ENCODE peak calls at places on chromosomes 1 and 21, in four cellular contexts. One of them, this sample, is unnamed.
A peak's percentile ranks its signal among the peaks of the same experiment; 100 is the strongest.

GRCh38 chr1:215198021-215198420 is 115.5 kb downstream of the KCNK2 start:
- DNase-seq in K562: no peak
- DNase-seq in HepG2: no peak
- DNase-seq in H1: no peak
- DNase-seq in this sample: no peak

GRCh38 chr1:25799758-25800537 is at the start of gene SELENON:
- DNase-seq in K562: peak; percentile 89
- DNase-seq in HepG2: peak; percentile 20
- DNase-seq in H1: no peak
- DNase-seq in this sample: peak; percentile 97

GRCh38 chr1:150066838-150067183 is 765 bp upstream of the VPS45 start:
- DNase-seq in K562: peak; percentile 41
- DNase-seq in HepG2: no peak
- DNase-seq in H1: peak; percentile 5
- DNase-seq in this sample: no peak

GRCh38 chr21:43207043-43207315 is 38.2 kb downstream of the CRYAA start:
- DNase-seq in K562: no peak
- DNase-seq in HepG2: no peak
- DNase-seq in H1: no peak
- DNase-seq in this sample: no peak

GRCh38 chr1:71850515-71850914 is 431.8 kb downstream of the NEGR1 start:
- DNase-seq in K562: no peak
- DNase-seq in HepG2: no peak
- DNase-seq in H1: no peak
- DNase-seq in this sample: no peak

GRCh38 chr1:20540281-20540680 is 12.1 kb upstream of the FAM43B start:
- DNase-seq in K562: no peak
- DNase-seq in HepG2: no peak
- DNase-seq in H1: no peak
- DNase-seq in this sample: no peak

GRCh38 chr1:235079443-235079967 is 49.1 kb downstream of the TOMM20 start:
- DNase-seq in K562: no peak
- DNase-seq in HepG2: peak; percentile 71
- DNase-seq in H1: no peak
- DNase-seq in this sample: no peak

GRCh38 chr21:40337981-40338380 is 470.7 kb downstream of the PCP4 start:
- DNase-seq in K562: no peak
- DNase-seq in HepG2: no peak
- DNase-seq in H1: no peak
- DNase-seq in this sample: no peak

GRCh38 chr1:54290443-54291184 is 90.6 kb downstream of the MRPL37 start:
- DNase-seq in K562: no peak
- DNase-seq in HepG2: peak; percentile 41
- DNase-seq in H1: no peak
- DNase-seq in this sample: no peak

GRCh38 chr1:89987170-89987819 is 7.6 kb upstream of the ZNF326 start:
- DNase-seq in K562: peak; percentile 73
- DNase-seq in HepG2: peak; percentile 62
- DNase-seq in H1: no peak
- DNase-seq in this sample: peak; percentile 81

GRCh38 chr1:26767714-26768113 is 20.0 kb upstream of the PIGV start:
- DNase-seq in K562: no peak
- DNase-seq in HepG2: no peak
- DNase-seq in H1: no peak
- DNase-seq in this sample: no peak

GRCh38 chr1:53135735-53136114 is 6.7 kb downstream of the SLC1A7 start:
- DNase-seq in K562: no peak
- DNase-seq in HepG2: no peak
- DNase-seq in H1: no peak
- DNase-seq in this sample: no peak

GRCh38 chr1:44068442-44068861 is 37.2 kb upstream of the SLC6A9 start:
- DNase-seq in K562: no peak
- DNase-seq in HepG2: no peak
- DNase-seq in H1: no peak
- DNase-seq in this sample: no peak

GRCh38 chr1:47231314-47232186 is 475 bp downstream of the TAL1 start:
- DNase-seq in K562: peak; percentile 76
- DNase-seq in HepG2: no peak
- DNase-seq in H1: no peak
- DNase-seq in this sample: peak; percentile 72

GRCh38 chr1:228830954-228831481 is 95.7 kb downstream of the RHOU start:
- DNase-seq in K562: no peak
- DNase-seq in HepG2: peak; percentile 66
- DNase-seq in H1: no peak
- DNase-seq in this sample: no peak

GRCh38 chr1:24384251-24385090 is 29.1 kb downstream of the STPG1 start:
- DNase-seq in K562: no peak
- DNase-seq in HepG2: no peak
- DNase-seq in H1: no peak
- DNase-seq in this sample: no peak

GRCh38 chr21:14382486-14382834 is 486 bp downstream of the HSPA13 start:
- DNase-seq in K562: no peak
- DNase-seq in HepG2: no peak
- DNase-seq in H1: no peak
- DNase-seq in this sample: no peak

GRCh38 chr1:35278886-35279554 is 10.5 kb downstream of the ZMYM4 start:
- DNase-seq in K562: peak; percentile 85
- DNase-seq in HepG2: no peak
- DNase-seq in H1: no peak
- DNase-seq in this sample: no peak

GRCh38 chr1:160115545-160116276 is at the start of gene ATP1A2:
- DNase-seq in K562: no peak
- DNase-seq in HepG2: no peak
- DNase-seq in H1: no peak
- DNase-seq in this sample: no peak

GRCh38 chr1:108007070-108007469 is 42.1 kb upstream of the VAV3 start:
- DNase-seq in K562: no peak
- DNase-seq in HepG2: no peak
- DNase-seq in H1: no peak
- DNase-seq in this sample: no peak

DNA sequence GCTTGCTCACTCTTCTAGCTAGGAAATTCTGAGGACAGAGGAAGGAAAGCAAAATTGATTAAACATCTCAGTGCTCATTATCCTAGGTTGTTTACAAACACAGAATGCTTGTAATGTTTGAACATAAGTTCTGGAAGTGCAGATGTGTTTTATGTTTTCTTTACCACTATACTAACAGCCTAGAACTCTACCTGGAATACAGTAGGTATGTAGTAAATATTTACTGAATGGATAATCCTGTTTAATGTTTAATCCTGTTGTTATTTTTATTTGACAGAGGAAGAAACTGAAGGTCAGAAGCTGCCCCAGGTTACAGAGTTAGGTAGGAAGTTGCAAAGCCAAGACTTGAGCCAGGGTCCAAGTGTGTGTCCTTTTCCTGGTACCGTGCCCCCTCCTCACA is 6.1 kb downstream of the MTOR start:
- DNase-seq in K562: no peak
- DNase-seq in HepG2: no peak
- DNase-seq in H1: no peak
- DNase-seq in this sample: no peak
- TF ChIP-seq GABPA in K562: no peak
- TF ChIP-seq GABPA in HepG2: no peak
- TF ChIP-seq GABPA in H1: no peak
- TF ChIP-seq GABPA in this sample: no peak

GRCh38 chr1:162186406-162186805 is 116.9 kb downstream of the NOS1AP start:
- DNase-seq in K562: no peak
- DNase-seq in HepG2: no peak
- DNase-seq in H1: no peak
- DNase-seq in this sample: no peak
- TF ChIP-seq YY1 in K562: no peak
- TF ChIP-seq YY1 in HepG2: no peak
- TF ChIP-seq YY1 in H1: no peak
- TF ChIP-seq YY1 in this sample: no peak

DNA sequence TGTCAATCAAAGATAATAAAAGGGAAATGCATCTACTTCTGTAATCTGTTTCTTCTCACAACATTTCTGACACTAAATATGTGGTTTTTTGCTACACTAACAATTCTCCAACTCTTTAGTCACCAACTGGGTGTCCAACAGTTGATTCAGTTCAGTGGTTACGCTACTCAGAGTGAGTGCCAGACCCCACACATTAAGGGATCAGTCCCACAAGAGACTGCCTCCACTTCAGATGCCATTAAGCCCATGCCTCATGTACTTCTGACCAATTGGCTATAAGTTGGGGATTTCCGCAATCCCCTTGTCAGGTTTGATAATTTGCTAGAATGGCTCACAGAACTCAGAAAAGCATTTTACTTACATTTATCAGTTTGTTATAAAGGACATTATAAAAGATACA is 28.4 kb downstream of the RNF2 start:
- DNase-seq in K562: no peak
- DNase-seq in HepG2: no peak
- DNase-seq in H1: no peak
- DNase-seq in this sample: no peak
- TF ChIP-seq RFX5 in K562: no peak
- TF ChIP-seq RFX5 in HepG2: no peak
- TF ChIP-seq RFX5 in H1: no peak
- TF ChIP-seq RFX5 in this sample: no peak

GRCh38 chr21:24204641-24205040 is 1402.6 kb downstream of the MRPL39 start:
- DNase-seq in K562: no peak
- DNase-seq in HepG2: no peak
- DNase-seq in H1: no peak
- DNase-seq in this sample: peak; percentile 61
- TF ChIP-seq GABPA in K562: no peak
- TF ChIP-seq GABPA in HepG2: no peak
- TF ChIP-seq GABPA in H1: no peak
- TF ChIP-seq GABPA in this sample: no peak

DNA sequence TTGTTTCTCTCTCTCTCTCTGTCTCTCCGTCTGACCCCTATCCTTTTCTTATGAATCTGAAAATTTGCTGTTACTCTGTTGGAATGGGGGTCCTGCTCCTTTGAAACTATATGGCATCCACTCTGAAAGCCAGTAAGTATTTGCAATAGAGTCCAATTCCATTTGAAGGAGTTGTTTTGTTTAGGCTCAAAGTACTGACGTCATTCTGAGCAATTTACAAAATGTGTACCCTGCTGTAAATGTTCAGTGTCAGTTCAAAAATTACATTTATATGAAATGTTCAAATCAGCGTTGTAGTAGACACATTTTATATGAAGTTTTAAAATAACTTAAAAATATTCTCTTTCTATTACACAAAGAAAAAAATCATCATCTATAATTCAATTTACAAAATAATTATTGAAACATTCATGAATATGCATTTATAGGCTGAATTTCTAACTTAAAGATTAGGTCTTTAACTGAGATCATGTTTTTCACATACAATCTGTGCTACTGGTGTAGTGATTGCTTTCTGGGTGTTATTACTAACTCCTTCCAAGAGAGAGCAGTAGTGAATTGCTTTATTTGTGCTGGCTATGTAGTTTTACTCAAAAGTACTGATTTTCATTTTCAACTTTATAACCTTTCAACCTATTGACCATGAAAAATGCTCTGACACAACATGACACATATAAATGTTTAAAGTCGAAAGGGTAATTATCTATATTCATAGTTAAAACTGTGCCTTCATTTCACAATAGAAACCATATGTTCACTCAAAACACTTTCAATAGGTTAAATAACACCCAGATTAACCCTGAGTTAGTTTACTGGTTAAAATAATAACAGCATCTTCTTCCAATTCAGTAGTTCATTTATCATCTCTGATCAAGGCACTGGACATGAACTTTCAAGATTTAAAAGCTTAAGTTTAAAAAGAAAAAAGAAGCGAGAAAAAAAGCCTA is 253.1 kb upstream of the ADGRL4 start:
- DNase-seq in K562: no peak
- DNase-seq in HepG2: no peak
- DNase-seq in H1: no peak
- DNase-seq in this sample: peak; percentile 58
- TF ChIP-seq YY1 in K562: no peak
- TF ChIP-seq YY1 in HepG2: no peak
- TF ChIP-seq YY1 in H1: no peak
- TF ChIP-seq YY1 in this sample: no peak

GRCh38 chr1:165376041-165376810 is 19.7 kb upstream of the LMX1A start:
- DNase-seq in K562: peak; percentile 31
- DNase-seq in HepG2: no peak
- DNase-seq in H1: no peak
- DNase-seq in this sample: no peak
- TF ChIP-seq RFX5 in K562: no peak
- TF ChIP-seq RFX5 in HepG2: no peak
- TF ChIP-seq RFX5 in H1: no peak
- TF ChIP-seq RFX5 in this sample: no peak

GRCh38 chr1:227451062-227451461 is 112.3 kb upstream of the ZNF678 start:
- DNase-seq in K562: no peak
- DNase-seq in HepG2: no peak
- DNase-seq in H1: no peak
- DNase-seq in this sample: no peak

GRCh38 chr1:227450489-227450888 is 112.9 kb upstream of the ZNF678 start:
- DNase-seq in K562: no peak
- DNase-seq in HepG2: no peak
- DNase-seq in H1: no peak
- DNase-seq in this sample: no peak

GRCh38 chr1:227454686-227455085 is 108.7 kb upstream of the ZNF678 start:
- DNase-seq in K562: no peak
- DNase-seq in HepG2: no peak
- DNase-seq in H1: no peak
- DNase-seq in this sample: no peak

GRCh38 chr1:227451954-227452353 is 111.4 kb upstream of the ZNF678 start:
- DNase-seq in K562: no peak
- DNase-seq in HepG2: no peak
- DNase-seq in H1: no peak
- DNase-seq in this sample: no peak

GRCh38 chr1:227453962-227454361 is 109.4 kb upstream of the ZNF678 start:
- DNase-seq in K562: no peak
- DNase-seq in HepG2: no peak
- DNase-seq in H1: no peak
- DNase-seq in this sample: peak; percentile 57
- TF ChIP-seq GABPA in K562: no peak
- TF ChIP-seq GABPA in HepG2: no peak
- TF ChIP-seq GABPA in H1: no peak
- TF ChIP-seq GABPA in this sample: no peak

GRCh38 chr1:232890340-232890953 is 60.0 kb upstream of the NTPCR start:
- DNase-seq in K562: no peak
- DNase-seq in HepG2: no peak
- DNase-seq in H1: no peak
- DNase-seq in this sample: no peak

GRCh38 chr1:232893481-232894313 is 56.7 kb upstream of the NTPCR start:
- DNase-seq in K562: no peak
- DNase-seq in HepG2: no peak
- DNase-seq in H1: no peak
- DNase-seq in this sample: peak; percentile 50

GRCh38 chr1:232894436-232894835 is 56.0 kb upstream of the NTPCR start:
- DNase-seq in K562: no peak
- DNase-seq in HepG2: no peak
- DNase-seq in H1: no peak
- DNase-seq in this sample: no peak

GRCh38 chr1:232891656-232892317 is 58.6 kb upstream of the NTPCR start:
- DNase-seq in K562: no peak
- DNase-seq in HepG2: no peak
- DNase-seq in H1: no peak
- DNase-seq in this sample: no peak

DNA sequence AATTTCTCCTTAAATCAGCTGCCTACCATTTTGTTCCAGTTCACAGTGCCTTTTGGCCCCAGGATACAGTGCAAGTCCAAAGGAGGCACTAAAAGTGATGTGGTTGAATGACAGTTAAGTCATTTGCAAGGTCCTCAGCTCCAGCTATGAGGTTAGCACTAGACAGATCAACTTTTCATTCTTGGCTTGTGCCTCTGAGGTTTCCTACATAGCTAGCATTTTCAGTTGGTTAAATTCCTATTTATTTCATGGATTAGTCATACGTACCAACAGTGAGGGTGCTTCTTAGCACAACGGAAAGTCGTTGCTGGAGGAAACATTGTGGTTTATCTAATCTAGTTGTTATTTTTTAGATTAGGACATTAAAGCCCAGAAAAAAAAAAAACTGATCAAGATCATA is 59.3 kb upstream of the NTPCR start:
- DNase-seq in K562: no peak
- DNase-seq in HepG2: no peak
- DNase-seq in H1: no peak
- DNase-seq in this sample: no peak
- TF ChIP-seq YY1 in K562: no peak
- TF ChIP-seq YY1 in HepG2: no peak
- TF ChIP-seq YY1 in H1: no peak
- TF ChIP-seq YY1 in this sample: no peak